ENCODE peak calls at places on chromosomes 6 and 20, in nine cellular contexts. V is kidney, L is IMR-90, I is left lung, Y is mucosa of descending colon, F is uterus, U is HL-60, M is RWPE2, H is breast epithelium. B is an unnamed sample.

GRCh38 chr6:16420715-16421461 is 182.5 kb downstream of the GMPR start:
- DNase-seq in M (no peak), Y (peak), I (no peak), H (no peak), V (no peak), L (peak), F (no peak), U (no peak), B (no peak)

GRCh38 chr20:39878809-39879208 is 810.2 kb downstream of the MAFB start:
- DNase-seq in V (no peak), H (no peak), F (peak), I (no peak), L (no peak), U (no peak), Y (no peak), M (no peak), B (no peak)

GRCh38 chr6:111533087-111533784 is 50.2 kb upstream of the REV3L start:
- DNase-seq in L (no peak), Y (no peak), V (no peak), M (no peak), H (no peak), U (peak), F (no peak), I (no peak), B (no peak)

GRCh38 chr6:157911278-157911677 is 70.4 kb upstream of the SYNJ2 start:
- DNase-seq in Y (no peak), U (no peak), H (no peak), I (no peak), M (no peak), F (no peak), V (no peak), L (no peak), B (no peak)

GRCh38 chr20:58021481-58021880 is 207.0 kb downstream of the ANKRD60 start:
- DNase-seq in H (no peak), I (no peak), F (peak), M (peak), L (no peak), V (peak), Y (no peak), U (no peak), B (no peak)

GRCh38 chr20:35828434-35828833 is 56.6 kb downstream of the PHF20 start:
- DNase-seq in I (no peak), F (no peak), L (no peak), M (no peak), V (no peak), Y (no peak), H (no peak), U (no peak), B (no peak)

GRCh38 chr20:50136822-50137599 is 16.5 kb downstream of the PEDS1 start:
- DNase-seq in Y (no peak), V (no peak), I (no peak), H (no peak), L (peak), U (no peak), F (no peak), M (no peak), B (no peak)

GRCh38 chr20:63708301-63709148 is 686 bp downstream of the ZGPAT start:
- DNase-seq in H (no peak), I (peak), U (peak), M (peak), L (no peak), F (no peak), Y (no peak), V (peak), B (peak)

GRCh38 chr6:35044771-35045275 is 96.3 kb downstream of the TCP11 start:
- DNase-seq in L (no peak), I (no peak), Y (peak), V (no peak), U (peak), M (no peak), H (no peak), F (peak), B (no peak)

GRCh38 chr6:154951400-154952200 is 43.5 kb upstream of the TIAM2 start:
- DNase-seq in I (no peak), H (no peak), V (no peak), L (no peak), U (peak), F (no peak), Y (no peak), M (no peak), B (peak)

GRCh38 chr6:43831211-43831610 is 61.2 kb downstream of the VEGFA start:
- DNase-seq in V (no peak), F (no peak), Y (peak), U (no peak), H (no peak), L (no peak), I (no peak), M (no peak), B (no peak)

GRCh38 chr6:140857734-140858380 is 1274.9 kb upstream of the GJE1 start:
- DNase-seq in F (no peak), U (no peak), H (no peak), M (no peak), V (no peak), L (peak), I (no peak), Y (no peak), B (no peak)

GRCh38 chr20:57053067-57053466 is 213.4 kb downstream of the BMP7 start:
- DNase-seq in V (no peak), F (no peak), M (peak), Y (no peak), H (no peak), L (no peak), U (no peak), I (no peak), B (no peak)

GRCh38 chr6:135212020-135212806 is 31.1 kb downstream of the MYB start:
- DNase-seq in L (peak), I (no peak), U (no peak), Y (no peak), F (no peak), H (no peak), V (no peak), M (no peak), B (no peak)

GRCh38 chr6:135438907-135439535 is 58.5 kb downstream of the AHI1 start:
- DNase-seq in Y (no peak), L (peak), U (peak), M (no peak), F (no peak), H (no peak), V (no peak), I (no peak), B (no peak)

GRCh38 chr6:39076993-39077535 is 28.5 kb downstream of the GLP1R start:
- DNase-seq in M (no peak), V (no peak), I (no peak), Y (no peak), U (no peak), H (no peak), F (no peak), L (no peak), B (no peak)

GRCh38 chr6:49550413-49551125 is at the start of gene C6orf141:
- DNase-seq in U (no peak), L (no peak), I (peak), H (peak), M (peak), Y (peak), F (no peak), V (peak), B (peak)

GRCh38 chr20:51647674-51648570 is 105.4 kb upstream of the NFATC2 start:
- DNase-seq in H (no peak), M (no peak), I (no peak), U (no peak), F (no peak), Y (no peak), L (no peak), V (no peak), B (no peak)

GRCh38 chr20:1391640-1392442 is 1.0 kb downstream of the FKBP1A start:
- DNase-seq in L (peak), H (no peak), V (no peak), F (no peak), I (peak), Y (peak), M (peak), U (peak), B (no peak)

DNA sequence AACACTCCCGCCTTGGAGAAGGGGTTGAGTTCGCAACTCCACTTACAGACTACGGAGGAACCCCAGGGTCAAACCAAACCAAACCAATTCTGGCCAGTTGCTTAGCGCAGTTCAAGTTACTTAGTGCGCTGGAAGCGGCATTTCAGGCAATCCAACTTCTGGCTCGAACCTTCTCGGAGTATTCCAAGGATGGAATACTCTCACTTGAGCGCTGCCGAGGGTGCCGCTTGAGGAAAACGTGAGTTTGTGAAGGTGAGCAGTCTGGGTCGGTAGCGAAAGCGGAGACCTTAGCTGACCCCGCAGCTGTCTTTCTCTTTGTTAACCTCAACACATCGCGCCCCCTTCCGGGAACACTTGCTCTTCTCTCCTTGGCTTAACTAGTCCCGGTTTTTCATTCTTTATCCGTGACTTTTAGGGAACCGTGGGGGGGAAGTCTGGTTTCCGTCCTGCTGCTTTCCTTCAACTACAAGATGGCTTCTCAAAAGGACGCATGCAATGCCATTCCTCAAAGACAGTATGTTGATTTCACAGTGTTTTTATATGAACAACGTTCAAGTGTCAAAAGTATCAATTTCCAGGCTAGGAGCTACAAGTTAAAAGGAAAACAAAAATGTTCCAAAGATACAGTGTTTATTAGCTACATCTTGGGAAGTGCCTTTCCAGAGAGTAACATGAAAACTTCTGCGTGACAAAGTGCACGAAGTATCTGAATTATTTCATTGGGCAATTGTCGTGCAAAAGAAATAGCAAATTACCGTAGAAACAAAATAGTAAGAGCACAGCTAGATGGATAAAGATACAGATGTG is 742 bp upstream of the PNISR start:
- DNase-seq in M (peak), I (peak), U (peak), L (peak), F (peak), H (peak), V (peak), Y (peak), B (peak)
- TF ChIP-seq CTCF in M (peak), I (no peak), U (no peak), L (peak), F (no peak), H (peak), V (peak), Y (peak), B (peak)

DNA sequence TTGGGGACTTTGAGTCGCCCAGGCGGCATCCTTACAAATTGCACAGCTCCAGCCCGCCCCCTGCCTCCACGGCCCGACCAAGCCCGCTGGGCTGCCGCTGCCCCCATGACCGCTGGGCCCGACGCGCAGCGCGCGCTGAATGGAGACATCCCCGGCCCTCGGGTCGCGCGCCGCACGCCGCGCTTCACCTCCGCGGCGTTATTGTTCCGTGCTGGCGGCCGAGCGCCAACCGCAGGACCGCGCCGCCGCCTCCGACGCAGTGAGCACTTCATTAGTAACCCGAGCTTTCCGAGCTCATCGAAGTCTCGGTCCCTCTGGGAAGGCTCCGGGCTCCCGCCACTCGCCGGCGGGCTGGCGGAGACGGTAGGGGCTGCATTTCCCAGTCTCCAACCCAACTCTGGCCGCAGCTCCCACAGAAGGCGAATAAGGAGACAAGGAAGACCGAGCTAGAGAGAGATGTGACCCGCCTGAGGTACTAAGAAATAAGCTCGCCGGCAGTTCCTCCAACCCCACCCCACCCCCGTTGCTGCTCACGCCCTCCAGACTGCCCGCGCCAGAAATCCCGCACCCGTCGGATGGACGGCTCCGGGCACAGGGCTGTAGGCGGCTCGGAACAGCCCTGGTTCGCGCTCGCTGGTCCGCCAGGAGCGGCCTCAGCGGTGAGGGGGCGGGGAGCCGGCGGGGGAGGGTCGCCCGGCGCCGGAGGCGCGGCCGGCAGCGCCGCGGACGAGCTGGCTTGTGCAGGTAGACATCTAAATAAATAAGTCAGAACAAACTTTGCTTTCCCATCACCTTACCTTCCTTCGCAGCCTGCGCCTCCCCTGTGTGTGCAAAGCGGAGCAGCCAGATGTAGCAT is 683 bp downstream of the EPHA7 start:
- DNase-seq in L (no peak), H (peak), U (no peak), F (peak), M (no peak), I (no peak), V (peak), Y (peak), B (peak)
- TF ChIP-seq CTCF in L (no peak), H (no peak), U (no peak), F (no peak), M (no peak), I (no peak), V (peak), Y (no peak), B (no peak)

GRCh38 chr6:1379810-1380198 is 9.6 kb upstream of the FOXF2 start:
- DNase-seq in U (no peak), H (no peak), M (no peak), Y (no peak), L (no peak), V (no peak), I (no peak), F (no peak), B (no peak)

GRCh38 chr6:1378224-1379025 is 11.0 kb upstream of the FOXF2 start:
- DNase-seq in F (no peak), M (no peak), I (no peak), Y (no peak), V (no peak), L (no peak), H (no peak), U (no peak), B (no peak)

GRCh38 chr6:1380625-1381396 is 8.6 kb upstream of the FOXF2 start:
- DNase-seq in H (no peak), U (no peak), Y (no peak), L (no peak), M (no peak), F (no peak), V (no peak), I (no peak), B (no peak)

GRCh38 chr6:1377526-1378223 is 11.7 kb upstream of the FOXF2 start:
- DNase-seq in L (no peak), M (no peak), Y (no peak), F (no peak), V (no peak), I (no peak), H (no peak), U (no peak), B (no peak)

GRCh38 chr6:1379026-1379809 is 10.2 kb upstream of the FOXF2 start:
- DNase-seq in M (no peak), L (no peak), U (no peak), V (no peak), F (no peak), Y (no peak), H (no peak), I (no peak), B (no peak)
- TF ChIP-seq CTCF in M (no peak), L (no peak), U (no peak), V (no peak), F (no peak), Y (no peak), H (no peak), I (no peak), B (no peak)

GRCh38 chr6:11681357-11681756 is 97.2 kb downstream of the ADTRP start:
- DNase-seq in F (no peak), Y (no peak), L (no peak), M (no peak), U (no peak), H (no peak), V (no peak), I (no peak), B (no peak)

GRCh38 chr6:11685411-11686093 is 93.1 kb downstream of the ADTRP start:
- DNase-seq in I (no peak), V (no peak), M (no peak), H (no peak), Y (no peak), U (no peak), L (peak), F (no peak), B (peak)

GRCh38 chr6:11682525-11682924 is 96.1 kb downstream of the ADTRP start:
- DNase-seq in H (no peak), F (no peak), U (no peak), I (no peak), L (peak), M (no peak), Y (no peak), V (no peak), B (no peak)

DNA sequence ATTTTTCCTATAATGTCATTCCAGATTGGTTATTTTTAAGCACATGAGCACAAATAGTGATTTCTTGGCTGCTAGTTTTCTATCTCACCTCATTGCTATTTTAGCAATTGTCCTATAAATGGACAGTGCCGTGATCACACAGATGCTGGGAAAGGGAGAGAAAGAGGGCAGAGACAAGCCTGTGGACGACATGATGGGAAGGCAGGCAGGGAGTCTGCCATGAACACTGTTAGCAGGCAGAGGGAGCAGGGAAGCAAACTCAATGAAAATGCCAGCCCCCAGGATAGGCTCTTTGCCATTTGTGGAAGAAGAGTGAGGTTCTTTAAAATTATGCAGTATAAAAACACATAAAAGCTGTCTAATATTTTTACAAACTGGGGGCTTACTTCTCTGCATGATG is 96.8 kb downstream of the ADTRP start:
- DNase-seq in H (no peak), U (no peak), M (no peak), V (no peak), I (no peak), L (no peak), F (no peak), Y (no peak), B (no peak)
- TF ChIP-seq CTCF in H (no peak), U (no peak), M (no peak), V (no peak), I (no peak), L (no peak), F (no peak), Y (no peak), B (no peak)

GRCh38 chr20:17917832-17918618 is 50.6 kb downstream of the SNX5 start:
- DNase-seq in F (no peak), Y (no peak), I (no peak), U (no peak), L (no peak), H (no peak), M (no peak), V (no peak), B (no peak)
- TF ChIP-seq CTCF in F (no peak), Y (no peak), I (no peak), U (no peak), L (no peak), H (no peak), M (no peak), V (no peak), B (no peak)

B was measured in Calu3.